ENCODE peak calls at places on chromosomes 4 and X, in seven cellular contexts. One of them, this sample, is unnamed.

GRCh38 chr4:55055529-55055928 is 69.9 kb downstream of the KDR start:
- DNase-seq in NCI-H2081: no peak
- DNase-seq in M059J: no peak
- DNase-seq in stimulated activated CD4-positive, alpha-beta T cell treated with anti-CD3 and anti-CD28 coated beads, Interleukin-1b, Interleukin-23, amount 100 ng/mL, for 48 hours: no peak
- DNase-seq in AG09319: no peak
- DNase-seq in endothelial cell: no peak
- DNase-seq in GOT3: no peak
- DNase-seq in this sample: no peak

GRCh38 chr4:108512615-108513505 is 107.5 kb upstream of the RPL34 start:
- DNase-seq in NCI-H2081: peak
- DNase-seq in endothelial cell: peak
- DNase-seq in AG09319: peak
- DNase-seq in M059J: peak
- DNase-seq in stimulated activated CD4-positive, alpha-beta T cell treated with anti-CD3 and anti-CD28 coated beads, Interleukin-1b, Interleukin-23, amount 100 ng/mL, for 48 hours: peak
- DNase-seq in GOT3: no peak
- DNase-seq in this sample: peak

GRCh38 chrX:22053486-22053885 is 21.4 kb downstream of the PHEX start:
- DNase-seq in AG09319: no peak
- DNase-seq in stimulated activated CD4-positive, alpha-beta T cell treated with anti-CD3 and anti-CD28 coated beads, Interleukin-1b, Interleukin-23, amount 100 ng/mL, for 48 hours: no peak
- DNase-seq in M059J: no peak
- DNase-seq in NCI-H2081: no peak
- DNase-seq in endothelial cell: no peak
- DNase-seq in GOT3: no peak
- DNase-seq in this sample: no peak

GRCh38 chr4:31246856-31247255 is 526.7 kb downstream of the PCDH7 start:
- DNase-seq in NCI-H2081: no peak
- DNase-seq in endothelial cell: no peak
- DNase-seq in stimulated activated CD4-positive, alpha-beta T cell treated with anti-CD3 and anti-CD28 coated beads, Interleukin-1b, Interleukin-23, amount 100 ng/mL, for 48 hours: no peak
- DNase-seq in GOT3: no peak
- DNase-seq in AG09319: no peak
- DNase-seq in M059J: no peak
- DNase-seq in this sample: no peak

GRCh38 chr4:183449193-183449888 is 4.9 kb downstream of the CDKN2AIP start:
- DNase-seq in M059J: peak
- DNase-seq in GOT3: no peak
- DNase-seq in AG09319: no peak
- DNase-seq in stimulated activated CD4-positive, alpha-beta T cell treated with anti-CD3 and anti-CD28 coated beads, Interleukin-1b, Interleukin-23, amount 100 ng/mL, for 48 hours: no peak
- DNase-seq in endothelial cell: no peak
- DNase-seq in NCI-H2081: no peak
- DNase-seq in this sample: no peak

GRCh38 chr4:17111959-17112659 is 213.7 kb upstream of the LDB2 start:
- DNase-seq in GOT3: no peak
- DNase-seq in stimulated activated CD4-positive, alpha-beta T cell treated with anti-CD3 and anti-CD28 coated beads, Interleukin-1b, Interleukin-23, amount 100 ng/mL, for 48 hours: peak
- DNase-seq in NCI-H2081: no peak
- DNase-seq in M059J: peak
- DNase-seq in endothelial cell: peak
- DNase-seq in AG09319: no peak
- DNase-seq in this sample: peak

GRCh38 chrX:10054396-10054795 is 87.2 kb downstream of the CLDN34 start:
- DNase-seq in endothelial cell: no peak
- DNase-seq in NCI-H2081: no peak
- DNase-seq in AG09319: no peak
- DNase-seq in stimulated activated CD4-positive, alpha-beta T cell treated with anti-CD3 and anti-CD28 coated beads, Interleukin-1b, Interleukin-23, amount 100 ng/mL, for 48 hours: no peak
- DNase-seq in GOT3: no peak
- DNase-seq in M059J: no peak
- DNase-seq in this sample: no peak

GRCh38 chr4:11436673-11437072 is 8.0 kb upstream of the HS3ST1 start:
- DNase-seq in endothelial cell: no peak
- DNase-seq in stimulated activated CD4-positive, alpha-beta T cell treated with anti-CD3 and anti-CD28 coated beads, Interleukin-1b, Interleukin-23, amount 100 ng/mL, for 48 hours: no peak
- DNase-seq in GOT3: no peak
- DNase-seq in AG09319: no peak
- DNase-seq in M059J: no peak
- DNase-seq in NCI-H2081: no peak
- DNase-seq in this sample: no peak

GRCh38 chrX:21153503-21153902 is 220.7 kb upstream of the CNKSR2 start:
- DNase-seq in NCI-H2081: no peak
- DNase-seq in GOT3: no peak
- DNase-seq in stimulated activated CD4-positive, alpha-beta T cell treated with anti-CD3 and anti-CD28 coated beads, Interleukin-1b, Interleukin-23, amount 100 ng/mL, for 48 hours: no peak
- DNase-seq in M059J: no peak
- DNase-seq in endothelial cell: no peak
- DNase-seq in AG09319: no peak
- DNase-seq in this sample: no peak

GRCh38 chr4:81919238-81919637 is 447.5 kb upstream of the RASGEF1B start:
- DNase-seq in NCI-H2081: no peak
- DNase-seq in stimulated activated CD4-positive, alpha-beta T cell treated with anti-CD3 and anti-CD28 coated beads, Interleukin-1b, Interleukin-23, amount 100 ng/mL, for 48 hours: no peak
- DNase-seq in GOT3: no peak
- DNase-seq in endothelial cell: peak
- DNase-seq in AG09319: no peak
- DNase-seq in M059J: peak
- DNase-seq in this sample: no peak

GRCh38 chr4:86582453-86582852 is 11.7 kb upstream of the PTPN13 start:
- DNase-seq in AG09319: no peak
- DNase-seq in NCI-H2081: no peak
- DNase-seq in endothelial cell: no peak
- DNase-seq in GOT3: no peak
- DNase-seq in stimulated activated CD4-positive, alpha-beta T cell treated with anti-CD3 and anti-CD28 coated beads, Interleukin-1b, Interleukin-23, amount 100 ng/mL, for 48 hours: no peak
- DNase-seq in M059J: peak
- DNase-seq in this sample: no peak

GRCh38 chrX:8639949-8640348 is 92.0 kb downstream of the ANOS1 start:
- DNase-seq in GOT3: no peak
- DNase-seq in AG09319: no peak
- DNase-seq in M059J: no peak
- DNase-seq in endothelial cell: no peak
- DNase-seq in NCI-H2081: no peak
- DNase-seq in stimulated activated CD4-positive, alpha-beta T cell treated with anti-CD3 and anti-CD28 coated beads, Interleukin-1b, Interleukin-23, amount 100 ng/mL, for 48 hours: no peak
- DNase-seq in this sample: no peak

GRCh38 chrX:7252013-7252610 is 104.2 kb upstream of the PUDP start:
- DNase-seq in M059J: no peak
- DNase-seq in endothelial cell: no peak
- DNase-seq in NCI-H2081: no peak
- DNase-seq in AG09319: no peak
- DNase-seq in stimulated activated CD4-positive, alpha-beta T cell treated with anti-CD3 and anti-CD28 coated beads, Interleukin-1b, Interleukin-23, amount 100 ng/mL, for 48 hours: no peak
- DNase-seq in GOT3: no peak
- DNase-seq in this sample: no peak

GRCh38 chr4:67680568-67681222 is 20.3 kb downstream of the UBA6 start:
- DNase-seq in NCI-H2081: no peak
- DNase-seq in GOT3: no peak
- DNase-seq in endothelial cell: no peak
- DNase-seq in M059J: peak
- DNase-seq in stimulated activated CD4-positive, alpha-beta T cell treated with anti-CD3 and anti-CD28 coated beads, Interleukin-1b, Interleukin-23, amount 100 ng/mL, for 48 hours: no peak
- DNase-seq in AG09319: no peak
- DNase-seq in this sample: no peak

GRCh38 chr4:169933531-169933930 is 92.7 kb downstream of the MFAP3L start:
- DNase-seq in AG09319: no peak
- DNase-seq in endothelial cell: no peak
- DNase-seq in stimulated activated CD4-positive, alpha-beta T cell treated with anti-CD3 and anti-CD28 coated beads, Interleukin-1b, Interleukin-23, amount 100 ng/mL, for 48 hours: no peak
- DNase-seq in GOT3: no peak
- DNase-seq in NCI-H2081: no peak
- DNase-seq in M059J: no peak
- DNase-seq in this sample: no peak

GRCh38 chrX:320126-320783 is 1.7 kb upstream of the GTPBP6 start:
- DNase-seq in endothelial cell: peak
- DNase-seq in AG09319: no peak
- DNase-seq in M059J: no peak
- DNase-seq in NCI-H2081: no peak
- DNase-seq in GOT3: no peak
- DNase-seq in stimulated activated CD4-positive, alpha-beta T cell treated with anti-CD3 and anti-CD28 coated beads, Interleukin-1b, Interleukin-23, amount 100 ng/mL, for 48 hours: no peak
- DNase-seq in this sample: no peak

GRCh38 chr4:108774809-108775530 is 12.1 kb upstream of the ETNPPL start:
- DNase-seq in endothelial cell: no peak
- DNase-seq in M059J: peak
- DNase-seq in GOT3: no peak
- DNase-seq in AG09319: no peak
- DNase-seq in stimulated activated CD4-positive, alpha-beta T cell treated with anti-CD3 and anti-CD28 coated beads, Interleukin-1b, Interleukin-23, amount 100 ng/mL, for 48 hours: no peak
- DNase-seq in NCI-H2081: no peak
- DNase-seq in this sample: no peak

GRCh38 chrX:150649096-150649870 is 43.9 kb upstream of the MTMR1 start:
- DNase-seq in AG09319: no peak
- DNase-seq in NCI-H2081: no peak
- DNase-seq in stimulated activated CD4-positive, alpha-beta T cell treated with anti-CD3 and anti-CD28 coated beads, Interleukin-1b, Interleukin-23, amount 100 ng/mL, for 48 hours: no peak
- DNase-seq in GOT3: no peak
- DNase-seq in endothelial cell: no peak
- DNase-seq in M059J: peak
- DNase-seq in this sample: no peak

GRCh38 chrX:115393271-115393670 is 103.8 kb downstream of the LUZP4 start:
- DNase-seq in NCI-H2081: no peak
- DNase-seq in endothelial cell: no peak
- DNase-seq in GOT3: no peak
- DNase-seq in stimulated activated CD4-positive, alpha-beta T cell treated with anti-CD3 and anti-CD28 coated beads, Interleukin-1b, Interleukin-23, amount 100 ng/mL, for 48 hours: no peak
- DNase-seq in M059J: peak
- DNase-seq in AG09319: no peak
- DNase-seq in this sample: no peak

GRCh38 chrX:71616672-71617529 is 1.4 kb downstream of the CXCR3 start:
- DNase-seq in NCI-H2081: no peak
- DNase-seq in stimulated activated CD4-positive, alpha-beta T cell treated with anti-CD3 and anti-CD28 coated beads, Interleukin-1b, Interleukin-23, amount 100 ng/mL, for 48 hours: no peak
- DNase-seq in M059J: no peak
- DNase-seq in GOT3: no peak
- DNase-seq in endothelial cell: no peak
- DNase-seq in AG09319: no peak
- DNase-seq in this sample: no peak

GRCh38 chr4:142846729-142847606 is 867 bp upstream of the INPP4B start:
- DNase-seq in stimulated activated CD4-positive, alpha-beta T cell treated with anti-CD3 and anti-CD28 coated beads, Interleukin-1b, Interleukin-23, amount 100 ng/mL, for 48 hours: peak
- DNase-seq in endothelial cell: peak
- DNase-seq in AG09319: no peak
- DNase-seq in NCI-H2081: peak
- DNase-seq in GOT3: no peak
- DNase-seq in M059J: peak
- DNase-seq in this sample: peak

GRCh38 chrX:40140706-40141499 is 43.1 kb upstream of the BCOR start:
- DNase-seq in GOT3: no peak
- DNase-seq in AG09319: no peak
- DNase-seq in M059J: peak
- DNase-seq in NCI-H2081: no peak
- DNase-seq in stimulated activated CD4-positive, alpha-beta T cell treated with anti-CD3 and anti-CD28 coated beads, Interleukin-1b, Interleukin-23, amount 100 ng/mL, for 48 hours: no peak
- DNase-seq in endothelial cell: no peak
- DNase-seq in this sample: no peak

GRCh38 chr4:11698846-11699590 is 270.3 kb upstream of the HS3ST1 start:
- DNase-seq in stimulated activated CD4-positive, alpha-beta T cell treated with anti-CD3 and anti-CD28 coated beads, Interleukin-1b, Interleukin-23, amount 100 ng/mL, for 48 hours: no peak
- DNase-seq in endothelial cell: no peak
- DNase-seq in AG09319: no peak
- DNase-seq in M059J: peak
- DNase-seq in NCI-H2081: no peak
- DNase-seq in GOT3: no peak
- DNase-seq in this sample: no peak

GRCh38 chr4:128524311-128524710 is 236.7 kb upstream of the PGRMC2 start:
- DNase-seq in NCI-H2081: no peak
- DNase-seq in endothelial cell: no peak
- DNase-seq in M059J: peak
- DNase-seq in stimulated activated CD4-positive, alpha-beta T cell treated with anti-CD3 and anti-CD28 coated beads, Interleukin-1b, Interleukin-23, amount 100 ng/mL, for 48 hours: no peak
- DNase-seq in GOT3: no peak
- DNase-seq in AG09319: peak
- DNase-seq in this sample: no peak

GRCh38 chr4:121776610-121777401 is 11.8 kb upstream of the SMIM43 start:
- DNase-seq in stimulated activated CD4-positive, alpha-beta T cell treated with anti-CD3 and anti-CD28 coated beads, Interleukin-1b, Interleukin-23, amount 100 ng/mL, for 48 hours: no peak
- DNase-seq in endothelial cell: no peak
- DNase-seq in NCI-H2081: no peak
- DNase-seq in M059J: no peak
- DNase-seq in GOT3: no peak
- DNase-seq in AG09319: no peak
- DNase-seq in this sample: no peak

GRCh38 chr4:119977546-119977945 is 89.1 kb downstream of the MAD2L1 start:
- DNase-seq in GOT3: no peak
- DNase-seq in NCI-H2081: no peak
- DNase-seq in AG09319: no peak
- DNase-seq in stimulated activated CD4-positive, alpha-beta T cell treated with anti-CD3 and anti-CD28 coated beads, Interleukin-1b, Interleukin-23, amount 100 ng/mL, for 48 hours: no peak
- DNase-seq in endothelial cell: no peak
- DNase-seq in M059J: no peak
- DNase-seq in this sample: no peak

GRCh38 chrX:19627533-19627932 is 112.2 kb upstream of the MAP3K15 start:
- DNase-seq in endothelial cell: no peak
- DNase-seq in GOT3: no peak
- DNase-seq in stimulated activated CD4-positive, alpha-beta T cell treated with anti-CD3 and anti-CD28 coated beads, Interleukin-1b, Interleukin-23, amount 100 ng/mL, for 48 hours: peak
- DNase-seq in AG09319: no peak
- DNase-seq in M059J: peak
- DNase-seq in NCI-H2081: no peak
- DNase-seq in this sample: no peak

GRCh38 chr4:184937745-184938144 is 80.5 kb upstream of the HELT start:
- DNase-seq in AG09319: no peak
- DNase-seq in endothelial cell: no peak
- DNase-seq in M059J: no peak
- DNase-seq in GOT3: no peak
- DNase-seq in stimulated activated CD4-positive, alpha-beta T cell treated with anti-CD3 and anti-CD28 coated beads, Interleukin-1b, Interleukin-23, amount 100 ng/mL, for 48 hours: no peak
- DNase-seq in NCI-H2081: no peak
- DNase-seq in this sample: no peak

GRCh38 chr4:92304636-92305035 is 870 bp downstream of the GRID2 start:
- DNase-seq in stimulated activated CD4-positive, alpha-beta T cell treated with anti-CD3 and anti-CD28 coated beads, Interleukin-1b, Interleukin-23, amount 100 ng/mL, for 48 hours: no peak
- DNase-seq in AG09319: no peak
- DNase-seq in GOT3: no peak
- DNase-seq in endothelial cell: peak
- DNase-seq in M059J: no peak
- DNase-seq in NCI-H2081: no peak
- DNase-seq in this sample: peak

GRCh38 chr4:87978656-87979055 is 3.1 kb downstream of the SPP1 start:
- DNase-seq in NCI-H2081: no peak
- DNase-seq in stimulated activated CD4-positive, alpha-beta T cell treated with anti-CD3 and anti-CD28 coated beads, Interleukin-1b, Interleukin-23, amount 100 ng/mL, for 48 hours: no peak
- DNase-seq in M059J: no peak
- DNase-seq in GOT3: no peak
- DNase-seq in endothelial cell: no peak
- DNase-seq in AG09319: no peak
- DNase-seq in this sample: no peak

GRCh38 chr4:2395038-2395437 is 23.4 kb downstream of the ZFYVE28 start:
- DNase-seq in M059J: no peak
- DNase-seq in GOT3: no peak
- DNase-seq in NCI-H2081: no peak
- DNase-seq in AG09319: no peak
- DNase-seq in endothelial cell: no peak
- DNase-seq in stimulated activated CD4-positive, alpha-beta T cell treated with anti-CD3 and anti-CD28 coated beads, Interleukin-1b, Interleukin-23, amount 100 ng/mL, for 48 hours: no peak
- DNase-seq in this sample: no peak

GRCh38 chr4:68240618-68241017 is 4.9 kb downstream of the TMPRSS11B start:
- DNase-seq in NCI-H2081: no peak
- DNase-seq in stimulated activated CD4-positive, alpha-beta T cell treated with anti-CD3 and anti-CD28 coated beads, Interleukin-1b, Interleukin-23, amount 100 ng/mL, for 48 hours: no peak
- DNase-seq in AG09319: no peak
- DNase-seq in M059J: no peak
- DNase-seq in endothelial cell: no peak
- DNase-seq in GOT3: no peak
- DNase-seq in this sample: no peak

GRCh38 chr4:173538148-173538902 is 8.3 kb upstream of the HAND2 start:
- DNase-seq in stimulated activated CD4-positive, alpha-beta T cell treated with anti-CD3 and anti-CD28 coated beads, Interleukin-1b, Interleukin-23, amount 100 ng/mL, for 48 hours: no peak
- DNase-seq in M059J: peak
- DNase-seq in AG09319: no peak
- DNase-seq in GOT3: no peak
- DNase-seq in endothelial cell: peak
- DNase-seq in NCI-H2081: peak
- DNase-seq in this sample: peak

GRCh38 chrX:3428762-3429161 is 82.3 kb upstream of the MXRA5 start:
- DNase-seq in stimulated activated CD4-positive, alpha-beta T cell treated with anti-CD3 and anti-CD28 coated beads, Interleukin-1b, Interleukin-23, amount 100 ng/mL, for 48 hours: no peak
- DNase-seq in endothelial cell: no peak
- DNase-seq in M059J: no peak
- DNase-seq in GOT3: no peak
- DNase-seq in NCI-H2081: no peak
- DNase-seq in AG09319: no peak
- DNase-seq in this sample: no peak

GRCh38 chr4:89519771-89520170 is 212.2 kb upstream of the GPRIN3 start:
- DNase-seq in stimulated activated CD4-positive, alpha-beta T cell treated with anti-CD3 and anti-CD28 coated beads, Interleukin-1b, Interleukin-23, amount 100 ng/mL, for 48 hours: no peak
- DNase-seq in M059J: no peak
- DNase-seq in AG09319: no peak
- DNase-seq in GOT3: no peak
- DNase-seq in endothelial cell: no peak
- DNase-seq in NCI-H2081: no peak
- DNase-seq in this sample: no peak